ENCODE peak calls at places on chromosome 10, in six cellular contexts. I is sigmoid colon, X is Caco-2, Z is bronchial epithelial cell, K is body of pancreas, A is fibroblast of pulmonary artery. C is an unnamed sample.

GRCh38 chr10:48456808-48457761 is 147.8 kb downstream of the ARHGAP22 start:
- DNase-seq in A (no peak), X (peak; percentile 38), K (no peak), Z (no peak), I (peak; percentile 55), C (peak; percentile 43)

GRCh38 chr10:99709480-99710229 is 22.3 kb downstream of the COX15 start:
- DNase-seq in I (no peak), X (no peak), Z (peak; percentile 47), K (no peak), A (no peak), C (peak; percentile 57)

GRCh38 chr10:36351159-36351558 is 709.1 kb upstream of the FZD8 start:
- DNase-seq in I (peak; percentile 79), K (no peak), Z (peak; percentile 41), A (peak; percentile 36), X (no peak), C (no peak)

GRCh38 chr10:101238732-101239105 is 9.5 kb upstream of the LBX1 start:
- DNase-seq in Z (no peak), K (no peak), A (no peak), X (no peak), I (no peak), C (peak; percentile 78)

GRCh38 chr10:119209736-119210355 is 2.5 kb downstream of the GRK5 start:
- DNase-seq in X (no peak), I (no peak), A (peak; percentile 45), Z (no peak), K (no peak), C (no peak)

GRCh38 chr10:14144491-14144890 is 186.2 kb downstream of the FRMD4A start:
- DNase-seq in K (no peak), A (no peak), Z (no peak), X (no peak), I (no peak), C (no peak)

GRCh38 chr10:29886299-29886698 is 173.1 kb downstream of the JCAD start:
- DNase-seq in Z (no peak), A (no peak), X (no peak), K (no peak), I (no peak), C (no peak)

GRCh38 chr10:16909961-16910794 is 93.0 kb upstream of the RSU1 start:
- DNase-seq in K (no peak), X (no peak), A (peak; percentile 36), I (no peak), Z (no peak), C (no peak)

GRCh38 chr10:45179716-45180115 is 135.7 kb downstream of the OR13A1 start:
- DNase-seq in Z (no peak), I (peak; percentile 66), A (peak; percentile 20), K (no peak), X (no peak), C (no peak)

DNA sequence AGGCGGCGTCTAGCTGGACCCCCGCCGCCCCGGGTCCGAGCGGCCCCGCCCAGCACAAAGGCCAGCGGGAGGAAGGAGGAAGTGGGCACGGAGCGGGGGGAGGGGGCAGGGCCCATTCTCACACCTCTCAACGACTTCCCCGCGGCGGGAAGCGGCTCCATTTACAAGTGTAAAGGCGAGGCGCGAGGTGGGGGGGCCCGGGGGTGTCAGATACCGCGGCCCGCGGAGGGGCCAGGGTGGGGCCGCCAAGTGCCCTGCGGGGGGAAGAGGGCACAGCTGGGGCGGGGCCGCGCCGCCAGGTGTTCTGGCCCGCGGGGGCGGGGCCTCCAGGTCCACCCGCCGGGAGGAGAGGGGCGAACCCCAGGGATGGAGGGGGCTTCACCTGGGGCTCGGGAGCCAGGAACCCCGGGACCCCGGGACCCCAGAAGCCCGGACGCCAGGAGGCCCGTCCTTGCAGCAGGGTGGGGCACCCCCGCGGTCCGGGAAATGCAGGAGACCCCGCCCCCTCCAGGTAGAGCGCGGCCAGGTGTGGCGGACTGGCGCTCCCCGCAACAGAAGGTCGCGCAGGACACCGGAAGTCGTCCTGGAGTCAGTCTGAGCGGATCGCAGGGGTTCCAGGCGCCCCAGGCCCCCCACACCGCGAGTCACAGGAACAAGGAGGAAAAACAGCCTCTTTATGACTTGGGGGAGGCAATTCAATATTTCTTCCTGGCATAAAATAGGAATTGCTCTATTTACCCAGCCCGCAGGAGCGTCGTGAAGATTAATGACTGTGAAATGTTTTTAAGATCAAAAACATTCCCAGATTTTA is 8.3 kb downstream of the CTBP2 start:
- DNase-seq in A (no peak), X (no peak), I (no peak), K (peak; percentile 54), Z (no peak), C (peak; percentile 97)
- TF ChIP-seq CTCF in A (no peak), X (no peak), I (no peak), K (no peak), Z (no peak), C (peak; percentile 20)

DNA sequence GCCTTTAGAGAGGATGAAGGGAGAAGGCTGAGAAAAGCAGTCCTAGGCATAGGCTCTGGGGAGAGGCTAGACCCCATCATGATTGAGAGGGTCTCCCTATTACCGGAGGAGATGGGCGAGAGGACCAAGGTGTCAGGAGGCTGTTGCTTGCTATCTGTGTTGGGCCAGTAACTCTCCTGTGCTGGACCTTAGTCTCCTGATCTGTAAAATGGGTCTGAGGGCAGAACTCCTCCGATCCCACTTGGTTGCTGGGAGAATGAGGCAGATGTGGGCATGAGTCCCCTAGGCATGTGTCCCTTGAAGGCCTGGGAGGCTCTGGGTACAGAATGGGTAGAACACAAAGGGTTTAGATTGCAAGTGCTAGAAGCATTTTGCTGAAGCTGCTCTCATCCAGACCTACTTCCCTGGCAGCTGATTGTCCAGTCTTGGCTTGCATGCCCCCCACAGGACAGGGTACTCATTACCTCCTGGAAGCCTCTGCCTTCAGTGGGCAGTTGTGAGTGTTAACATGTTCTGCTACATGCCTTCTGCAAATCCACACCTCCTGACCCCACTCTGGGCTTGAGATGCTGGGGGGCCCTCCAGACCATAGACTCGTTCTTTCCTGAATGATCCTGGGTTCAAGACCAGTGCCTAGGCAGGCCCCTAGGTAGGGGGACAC is 4.4 kb downstream of the ZMIZ1 start:
- DNase-seq in Z (no peak), A (no peak), X (no peak), K (no peak), I (no peak), C (no peak)
- TF ChIP-seq CTCF in Z (peak; percentile 6), A (no peak), X (no peak), K (no peak), I (no peak), C (peak; percentile 16)

GRCh38 chr10:89251417-89252224 is at the start of gene LIPA:
- DNase-seq in A (peak; percentile 98), K (peak; percentile 92), I (peak; percentile 98), Z (peak; percentile 96), X (peak; percentile 96), C (peak; percentile 99)
- TF ChIP-seq CTCF in A (no peak), K (no peak), I (no peak), Z (peak; percentile 3), X (no peak), C (no peak)

DNA sequence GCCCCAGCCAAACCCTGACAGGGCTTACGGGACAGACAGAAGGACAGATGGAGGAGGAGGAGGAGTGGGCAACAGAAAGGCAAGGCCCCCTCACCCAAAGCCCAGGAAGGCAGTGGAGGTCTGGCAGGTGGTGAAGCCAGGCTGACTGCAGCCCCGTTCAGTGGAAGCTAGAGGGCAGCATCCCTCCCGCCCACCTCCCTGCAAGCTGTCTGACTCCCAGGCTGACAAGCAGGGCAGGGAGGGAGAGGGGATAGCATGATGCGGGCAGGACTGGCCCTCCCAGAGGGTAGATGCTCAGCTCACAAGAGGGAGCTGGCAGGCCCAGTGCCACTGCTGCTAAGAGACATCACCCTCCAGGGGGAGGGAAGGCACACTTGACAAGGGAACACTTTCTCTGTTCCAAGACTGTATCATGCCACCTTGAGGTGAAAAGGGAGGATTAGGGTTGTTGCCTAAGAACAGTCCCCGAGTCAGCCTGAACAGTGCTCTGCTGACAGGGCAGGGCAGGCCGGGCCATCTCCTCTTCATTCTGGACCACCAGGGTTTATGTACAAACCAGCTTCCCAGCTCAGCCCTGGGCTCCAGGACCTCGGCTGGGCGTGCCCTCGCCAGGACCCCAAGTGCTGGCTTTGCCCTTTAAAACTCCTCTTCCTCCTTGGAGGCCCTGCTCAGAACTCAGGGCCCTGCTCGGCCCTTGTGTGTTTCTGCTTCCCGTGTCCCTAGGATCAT is 61.8 kb downstream of the RASGEF1A start:
- DNase-seq in K (peak; percentile 44), X (peak; percentile 65), I (peak; percentile 65), A (peak; percentile 62), Z (peak; percentile 56), C (peak; percentile 93)
- TF ChIP-seq CTCF in K (peak; percentile 57), X (peak; percentile 88), I (no peak), A (peak; percentile 79), Z (peak; percentile 87), C (peak; percentile 92)

GRCh38 chr10:113139695-113140094 is 189.6 kb downstream of the TCF7L2 start:
- DNase-seq in K (no peak), I (no peak), Z (no peak), A (peak; percentile 44), X (no peak), C (no peak)
- TF ChIP-seq CTCF in K (no peak), I (no peak), Z (no peak), A (peak; percentile 47), X (no peak), C (peak; percentile 62)

GRCh38 chr10:789831-790701 is 100.6 kb upstream of the DIP2C start:
- DNase-seq in Z (no peak), I (peak; percentile 57), K (no peak), A (no peak), X (peak; percentile 47), C (peak; percentile 57)

GRCh38 chr10:786666-787512 is 97.4 kb upstream of the DIP2C start:
- DNase-seq in K (no peak), I (peak; percentile 53), Z (no peak), X (peak; percentile 38), A (no peak), C (peak; percentile 57)

GRCh38 chr10:790821-791551 is 101.5 kb upstream of the DIP2C start:
- DNase-seq in A (no peak), I (peak; percentile 57), X (peak; percentile 37), Z (no peak), K (no peak), C (peak; percentile 51)

GRCh38 chr10:787933-788651 is 98.6 kb upstream of the DIP2C start:
- DNase-seq in Z (no peak), I (peak; percentile 62), X (no peak), K (no peak), A (peak; percentile 61), C (peak; percentile 47)

DNA sequence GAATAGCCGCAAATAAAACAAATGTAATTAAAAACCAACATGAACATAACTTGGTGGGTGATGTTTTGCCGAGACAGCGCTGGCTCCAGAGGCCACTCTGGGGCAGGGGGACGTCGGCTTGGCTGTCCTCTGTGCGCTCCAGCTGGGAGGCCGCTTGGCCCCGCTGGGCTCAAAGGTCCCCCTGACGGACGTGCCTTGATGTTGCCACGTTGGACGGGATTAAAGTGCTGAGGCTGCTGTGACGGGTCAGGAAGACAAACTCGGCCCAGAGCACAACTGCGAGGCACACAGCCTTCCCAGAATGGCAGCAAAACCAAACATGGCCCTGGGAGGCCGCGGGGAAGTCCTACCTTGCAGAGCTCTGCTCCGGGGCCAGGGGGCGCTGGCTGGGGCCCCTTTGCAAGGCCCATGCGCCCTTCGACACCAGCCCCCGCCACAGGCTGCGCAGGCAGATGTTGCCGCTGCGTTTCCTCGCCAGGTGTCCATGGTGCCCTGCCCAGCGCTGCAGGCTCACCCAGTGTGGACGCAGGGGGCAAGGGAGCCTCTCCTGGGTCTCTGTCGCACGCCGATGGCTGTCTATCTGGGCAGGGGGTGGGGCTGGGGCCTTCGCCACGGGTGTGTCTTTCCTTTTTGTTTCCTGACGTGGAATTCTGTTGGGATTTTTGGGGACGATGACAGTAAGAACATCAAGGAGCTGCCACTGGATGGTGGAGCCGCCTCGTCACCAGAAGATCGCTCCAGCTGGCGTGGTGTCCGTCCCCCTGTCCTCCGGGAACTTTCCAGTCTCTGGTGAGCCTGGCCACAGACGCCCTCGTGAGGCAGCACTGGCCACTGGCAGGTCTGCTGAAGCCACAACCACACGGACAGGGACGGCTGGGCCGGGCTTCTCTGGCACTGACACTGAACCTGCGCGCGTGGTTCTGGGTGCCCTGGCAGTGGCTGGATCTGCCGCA is 99.6 kb upstream of the DIP2C start:
- DNase-seq in I (peak; percentile 94), K (peak; percentile 69), Z (peak; percentile 36), A (peak; percentile 75), X (peak; percentile 92), C (peak; percentile 91)
- TF ChIP-seq CTCF in I (peak; percentile 28), K (peak; percentile 20), Z (peak; percentile 63), A (peak; percentile 71), X (peak; percentile 97), C (peak; percentile 78)